ENCODE peak calls at places on chromosomes 12 and 14, in nine cellular contexts. T is heart right ventricle; A is left ventricle myocardium inferior; J is Karpas-422; Y is HCT116; X is upper lobe of right lung; P is CD8-positive, alpha-beta T cell; H is hepatocyte; S is SJSA1. I is an unnamed sample.

GRCh38 chr14:71021347-71022014 is 114.2 kb downstream of the PCNX1 start:
- DNase-seq in T (no peak), A (no peak), J (no peak), Y (peak; percentile 8), X (no peak), P (no peak), H (no peak), S (no peak), I (no peak)

GRCh38 chr12:3311027-3311402 is 180.0 kb upstream of the PRMT8 start:
- DNase-seq in T (no peak), A (no peak), J (no peak), Y (peak; percentile 83), X (no peak), P (no peak), H (peak; percentile 82), S (no peak), I (no peak)

GRCh38 chr12:3747976-3748619 is 4.8 kb downstream of the CRACR2A start:
- DNase-seq in T (no peak), A (no peak), J (no peak), Y (no peak), X (no peak), P (no peak), H (no peak), S (no peak), I (no peak)

GRCh38 chr12:27964123-27964522 is 8.4 kb downstream of the PTHLH start:
- DNase-seq in T (no peak), A (no peak), J (no peak), Y (no peak), X (no peak), P (no peak), H (no peak), S (no peak), I (no peak)

GRCh38 chr12:98653866-98654493 is 8.9 kb downstream of the APAF1 start:
- DNase-seq in T (no peak), A (no peak), J (peak; percentile 86), Y (peak; percentile 42), X (no peak), P (no peak), H (peak; percentile 59), S (no peak), I (no peak)

GRCh38 chr14:90785474-90785873 is 30.8 kb downstream of the TTC7B start:
- DNase-seq in T (peak; percentile 57), A (no peak), J (no peak), Y (peak; percentile 12), X (no peak), P (no peak), H (no peak), S (no peak), I (no peak)

GRCh38 chr12:33988888-33989287 is 33.4 kb upstream of the ALG10 start:
- DNase-seq in T (no peak), A (no peak), J (no peak), Y (no peak), X (no peak), P (no peak), H (no peak), S (no peak), I (no peak)

GRCh38 chr12:13745100-13745678 is 236.2 kb downstream of the GRIN2B start:
- DNase-seq in T (peak; percentile 9), A (no peak), J (no peak), Y (no peak), X (no peak), P (no peak), H (peak; percentile 32), S (no peak), I (no peak)

GRCh38 chr12:62861586-62861985 is 73.4 kb downstream of the PPM1H start:
- DNase-seq in T (no peak), A (no peak), J (no peak), Y (no peak), X (no peak), P (no peak), H (no peak), S (no peak), I (no peak)

GRCh38 chr12:15276088-15276698 is 46.1 kb upstream of the PTPRO start:
- DNase-seq in T (no peak), A (no peak), J (peak; percentile 57), Y (peak; percentile 16), X (no peak), P (no peak), H (peak; percentile 58), S (no peak), I (peak; percentile 82)

GRCh38 chr12:109739747-109740693 is 26.4 kb downstream of the FAM222A start:
- DNase-seq in T (peak; percentile 7), A (peak; percentile 4), J (peak; percentile 79), Y (no peak), X (peak; percentile 47), P (no peak), H (no peak), S (no peak), I (peak; percentile 32)

GRCh38 chr12:6332459-6332858 is 9.4 kb downstream of the TNFRSF1A start:
- DNase-seq in T (no peak), A (no peak), J (no peak), Y (no peak), X (no peak), P (no peak), H (no peak), S (no peak), I (no peak)

GRCh38 chr12:46269429-46270241 is 792 bp upstream of the SLC38A1 start:
- DNase-seq in T (no peak), A (no peak), J (peak; percentile 65), Y (no peak), X (no peak), P (peak; percentile 60), H (peak; percentile 69), S (no peak), I (no peak)

GRCh38 chr12:116673713-116674112 is 64.2 kb downstream of the SPRING1 start:
- DNase-seq in T (no peak), A (no peak), J (no peak), Y (peak; percentile 21), X (peak; percentile 29), P (no peak), H (no peak), S (no peak), I (no peak)

GRCh38 chr12:121628536-121628935 is 2.2 kb downstream of the ORAI1 start:
- DNase-seq in T (no peak), A (no peak), J (peak; percentile 82), Y (no peak), X (no peak), P (no peak), H (no peak), S (no peak), I (no peak)

DNA sequence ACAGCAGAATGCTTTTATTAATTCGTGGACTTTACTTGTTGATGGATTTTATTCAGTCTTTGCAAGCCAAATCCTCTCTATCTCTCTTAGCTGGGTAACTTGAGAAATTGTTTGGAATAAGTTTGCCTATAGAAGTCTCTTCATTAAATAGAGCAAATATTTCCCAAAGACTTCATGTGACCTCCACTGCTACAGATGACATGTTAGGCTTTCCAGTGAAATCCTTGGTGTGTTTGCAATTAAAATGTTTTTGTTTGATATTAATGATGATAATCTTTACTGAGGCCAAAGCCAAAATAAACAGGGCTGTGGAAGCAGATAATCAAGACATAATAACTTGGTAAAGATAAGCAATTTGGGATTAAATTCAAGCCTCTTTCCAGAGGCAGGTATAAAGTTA is 4.4 kb downstream of the MYF6 start:
- DNase-seq in T (no peak), A (no peak), J (no peak), Y (no peak), X (no peak), P (no peak), H (no peak), S (no peak), I (no peak)
- H3K27me3 ChIP-seq in T (peaks cover 48% of the 10 kb centered on the region), A (peaks cover 90% of the 10 kb centered on the region), J (no peaks in the 10 kb centered on the region), Y (peaks cover 14% of the 10 kb centered on the region), X (peaks cover 15% of the 10 kb centered on the region), P (no peaks in the 10 kb centered on the region), H (peaks cover 82% of the 10 kb centered on the region), S (peaks cover 4% of the 10 kb centered on the region), I (no peaks in the 10 kb centered on the region)

DNA sequence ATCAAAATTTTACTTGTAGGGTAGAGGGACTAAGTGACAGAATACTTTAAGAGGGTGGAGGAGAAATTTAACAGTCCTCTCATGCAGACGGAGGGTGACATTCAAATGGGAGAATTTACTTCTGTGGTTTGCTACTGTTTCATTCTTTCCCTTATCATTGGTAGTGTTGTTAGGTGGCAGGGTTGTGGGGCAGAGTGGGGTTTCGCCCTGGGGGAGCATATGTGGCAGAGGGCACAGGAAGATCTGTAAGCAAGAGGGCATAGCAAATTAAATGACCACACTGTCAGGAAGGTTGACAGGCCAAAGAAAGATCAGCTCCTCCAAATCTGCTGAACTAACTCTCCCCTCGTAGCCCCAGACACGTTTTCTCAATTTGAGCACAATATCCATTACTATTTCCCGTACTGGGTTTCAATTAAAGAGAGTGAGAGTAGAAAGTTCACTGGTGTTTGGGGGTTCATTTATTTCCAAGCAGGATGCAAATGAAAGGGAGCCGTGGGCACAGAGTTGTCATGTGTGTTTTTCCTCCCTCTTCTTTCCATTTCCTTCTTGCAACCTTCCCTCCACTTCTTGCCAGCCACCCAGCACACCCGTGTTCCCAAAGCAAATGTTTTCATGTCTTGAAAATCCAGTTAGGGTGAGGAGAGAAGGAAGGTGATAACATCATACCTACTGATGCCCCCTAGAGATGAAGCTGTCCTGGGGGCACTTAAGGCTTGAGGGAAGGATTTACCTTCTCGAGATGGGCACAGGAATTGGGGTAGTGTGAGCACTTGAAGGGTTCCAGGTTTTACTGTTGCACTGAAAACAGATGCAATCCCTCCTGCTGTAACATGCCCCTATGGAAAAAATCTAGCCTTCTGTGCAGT is 6.5 kb upstream of the TBX3 start:
- DNase-seq in T (no peak), A (no peak), J (no peak), Y (no peak), X (no peak), P (no peak), H (no peak), S (no peak), I (no peak)
- H3K27me3 ChIP-seq in T (peaks cover 100% of the 10 kb centered on the region), A (peaks cover 100% of the 10 kb centered on the region), J (no peaks in the 10 kb centered on the region), Y (peaks cover 33% of the 10 kb centered on the region), X (peaks cover 76% of the 10 kb centered on the region), P (peaks cover 35% of the 10 kb centered on the region), H (peaks cover 10% of the 10 kb centered on the region), S (no peaks in the 10 kb centered on the region), I (peaks cover 100% of the 10 kb centered on the region)

DNA sequence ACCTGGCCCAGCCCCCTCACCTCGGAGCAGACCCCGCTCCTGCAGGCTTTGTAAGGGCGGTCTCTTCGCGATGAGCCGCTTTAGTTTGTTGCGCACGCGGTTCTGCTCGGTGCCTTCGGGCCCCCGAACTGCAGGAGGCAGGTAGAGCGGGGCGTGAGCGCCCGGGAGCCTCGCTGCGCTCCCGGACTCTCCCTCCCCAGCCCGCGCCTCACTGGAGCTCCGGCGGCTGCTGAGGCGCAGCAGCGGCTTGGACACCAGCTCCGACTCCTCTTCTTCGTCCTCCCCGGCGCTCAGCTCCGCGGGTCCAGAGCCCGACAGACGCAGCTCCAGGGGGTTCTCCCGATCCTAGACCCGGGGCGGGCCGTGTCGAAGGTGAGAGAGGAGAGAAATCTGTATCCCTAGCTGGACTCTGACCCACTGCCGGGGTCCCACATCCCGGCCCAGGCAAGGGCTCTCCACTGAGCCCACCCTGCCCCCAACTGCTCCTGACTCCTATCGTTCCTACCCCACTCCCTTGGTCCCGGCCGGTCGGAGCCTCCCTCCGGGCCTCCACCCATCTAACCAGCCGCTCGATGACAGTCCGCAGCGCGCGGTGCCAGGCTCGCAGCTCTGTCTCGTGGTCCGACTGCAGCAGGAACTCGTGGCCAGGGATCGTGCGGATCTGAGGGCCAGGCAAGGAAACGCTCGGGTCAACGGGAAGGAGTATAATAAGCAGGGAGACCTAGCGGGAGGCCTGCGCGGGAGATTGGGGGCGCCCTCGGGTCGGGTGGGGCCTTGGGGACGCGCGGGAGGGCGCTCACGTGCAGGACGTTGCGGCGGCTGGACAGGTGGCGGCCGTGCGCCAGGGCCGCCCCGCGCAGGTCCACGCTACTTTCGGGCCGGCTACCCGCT is 4.2 kb downstream of the ARHGAP9 start:
- DNase-seq in T (no peak), A (no peak), J (no peak), Y (no peak), X (peak; percentile 71), P (no peak), H (peak; percentile 64), S (peak; percentile 97), I (no peak)
- H3K27me3 ChIP-seq in T (peaks cover 76% of the 10 kb centered on the region), A (peaks cover 99% of the 10 kb centered on the region), J (no peaks in the 10 kb centered on the region), Y (peaks cover 19% of the 10 kb centered on the region), X (peaks cover 42% of the 10 kb centered on the region), P (no peaks in the 10 kb centered on the region), H (peaks cover 56% of the 10 kb centered on the region), S (no peaks in the 10 kb centered on the region), I (peaks cover 57% of the 10 kb centered on the region)

GRCh38 chr14:94773017-94773681 is 3.2 kb upstream of the GSC start:
- DNase-seq in T (no peak), A (no peak), J (no peak), Y (no peak), X (no peak), P (no peak), H (peak; percentile 22), S (no peak), I (no peak)
- H3K27me3 ChIP-seq in T (peaks cover 100% of the 10 kb centered on the region), A (peaks cover 100% of the 10 kb centered on the region), J (no peaks in the 10 kb centered on the region), Y (peaks cover 7% of the 10 kb centered on the region), X (peaks cover 96% of the 10 kb centered on the region), P (peaks cover 39% of the 10 kb centered on the region), H (peaks cover 100% of the 10 kb centered on the region), S (no peaks in the 10 kb centered on the region), I (peaks cover 99% of the 10 kb centered on the region)

I was measured in NT2/D1.